ENCODE peak calls at places on chromosomes 3 and 15, in four cellular contexts. K, F, Y and Z are unnamed samples.

GRCh38 chr3:170301404-170301803 is 56.1 kb upstream of the SKIL start:
- DNase-seq in K (no peak), F (peak; percentile 54), Y (peak; percentile 48), Z (no peak)

GRCh38 chr3:198079771-198080520 is 119.9 kb downstream of the LMLN start:
- DNase-seq in K (no peak), F (no peak), Y (peak; percentile 31), Z (peak; percentile 70)

GRCh38 chr15:49235446-49236207 is 65.6 kb downstream of the GALK2 start:
- DNase-seq in K (no peak), F (peak; percentile 84), Y (peak; percentile 92), Z (no peak)

GRCh38 chr3:43363621-43364266 is 77.4 kb downstream of the SNRK start:
- DNase-seq in K (peak; percentile 81), F (peak; percentile 25), Y (peak; percentile 60), Z (no peak)

GRCh38 chr3:58236527-58237237 is 910 bp upstream of the ABHD6 start:
- DNase-seq in K (peak; percentile 38), F (no peak), Y (no peak), Z (no peak)

GRCh38 chr3:36944641-36945270 is at the start of gene TRANK1:
- DNase-seq in K (peak; percentile 74), F (no peak), Y (peak; percentile 79), Z (no peak)

GRCh38 chr3:136380530-136380929 is 130.4 kb downstream of the PCCB start:
- DNase-seq in K (no peak), F (no peak), Y (peak; percentile 28), Z (no peak)

GRCh38 chr15:94335616-94336015 is 104.3 kb downstream of the MCTP2 start:
- DNase-seq in K (no peak), F (no peak), Y (no peak), Z (no peak)

GRCh38 chr3:69081583-69082262 is 1.6 kb upstream of the UBA3 start:
- DNase-seq in K (no peak), F (no peak), Y (no peak), Z (no peak)

GRCh38 chr3:148957586-148957985 is 33.8 kb upstream of the GYG1 start:
- DNase-seq in K (no peak), F (no peak), Y (peak; percentile 27), Z (no peak)

GRCh38 chr3:117750674-117751073 is 1041.1 kb downstream of the TUSC7 start:
- DNase-seq in K (no peak), F (no peak), Y (no peak), Z (no peak)

GRCh38 chr15:50148362-50148963 is 29.4 kb upstream of the ATP8B4 start:
- DNase-seq in K (no peak), F (peak; percentile 22), Y (peak; percentile 87), Z (no peak)

GRCh38 chr15:34708422-34708821 is 46.4 kb downstream of the GJD2 start:
- DNase-seq in K (no peak), F (peak; percentile 27), Y (peak; percentile 65), Z (no peak)

GRCh38 chr3:14950274-14950673 is 2.9 kb downstream of the NR2C2 start:
- DNase-seq in K (no peak), F (no peak), Y (no peak), Z (no peak)

GRCh38 chr3:46449755-46450552 is 14.8 kb downstream of the LTF start:
- DNase-seq in K (no peak), F (no peak), Y (peak; percentile 9), Z (no peak)

GRCh38 chr3:64083588-64083974 is 60.3 kb upstream of the PSMD6 start:
- DNase-seq in K (no peak), F (no peak), Y (no peak), Z (no peak)

GRCh38 chr3:134299185-134299887 is 48.7 kb upstream of the RYK start:
- DNase-seq in K (no peak), F (no peak), Y (peak; percentile 60), Z (no peak)

GRCh38 chr15:67761343-67761742 is 64.0 kb upstream of the SKOR1 start:
- DNase-seq in K (no peak), F (no peak), Y (no peak), Z (no peak)

GRCh38 chr15:31495281-31495680 is 168.6 kb downstream of the KLF13 start:
- DNase-seq in K (no peak), F (no peak), Y (no peak), Z (no peak)

GRCh38 chr15:56832125-56832524 is 86.3 kb upstream of the TCF12 start:
- DNase-seq in K (peak; percentile 66), F (no peak), Y (peak; percentile 21), Z (no peak)

GRCh38 chr3:142150271-142150670 is 927 bp upstream of the TFDP2 start:
- DNase-seq in K (no peak), F (no peak), Y (no peak), Z (no peak)

GRCh38 chr3:143775401-143775970 is 72.8 kb downstream of the SLC9A9 start:
- DNase-seq in K (no peak), F (no peak), Y (peak; percentile 54), Z (no peak)

GRCh38 chr3:23079976-23080375 is 123.2 kb upstream of the UBE2E2 start:
- DNase-seq in K (no peak), F (no peak), Y (peak; percentile 30), Z (no peak)

GRCh38 chr15:70829366-70830166 is 24.4 kb downstream of the LARP6 start:
- DNase-seq in K (no peak), F (no peak), Y (no peak), Z (no peak)

GRCh38 chr3:105385868-105386508 is 19.3 kb downstream of the ALCAM start:
- DNase-seq in K (no peak), F (no peak), Y (no peak), Z (no peak)

GRCh38 chr3:33062814-33063346 is 34.1 kb downstream of the GLB1 start:
- DNase-seq in K (no peak), F (no peak), Y (no peak), Z (no peak)

GRCh38 chr15:89003865-89004725 is 84.2 kb upstream of the ABHD2 start:
- DNase-seq in K (peak; percentile 71), F (no peak), Y (peak; percentile 80), Z (no peak)

GRCh38 chr3:11391930-11392688 is 119.9 kb downstream of the ATG7 start:
- DNase-seq in K (no peak), F (peak; percentile 61), Y (peak; percentile 89), Z (no peak)

GRCh38 chr15:94965593-94965992 is 734.2 kb downstream of the MCTP2 start:
- DNase-seq in K (no peak), F (no peak), Y (no peak), Z (no peak)

GRCh38 chr15:52309154-52309548 is 13.5 kb upstream of the MYO5C start:
- DNase-seq in K (no peak), F (no peak), Y (no peak), Z (no peak)

GRCh38 chr3:30496496-30496966 is 109.9 kb upstream of the TGFBR2 start:
- DNase-seq in K (no peak), F (no peak), Y (peak; percentile 72), Z (no peak)

GRCh38 chr3:46466871-46467403 is 2.2 kb upstream of the LTF start:
- DNase-seq in K (no peak), F (no peak), Y (no peak), Z (peak; percentile 22)

GRCh38 chr3:152402698-152403456 is 134.1 kb downstream of the MBNL1 start:
- DNase-seq in K (no peak), F (no peak), Y (no peak), Z (no peak)

GRCh38 chr3:33440578-33441321 is 545 bp upstream of the UBP1 start:
- DNase-seq in K (peak; percentile 74), F (peak; percentile 100), Y (peak; percentile 100), Z (peak; percentile 87)

GRCh38 chr15:60526127-60526616 is 47.2 kb upstream of the ICE2 start:
- DNase-seq in K (peak; percentile 51), F (no peak), Y (no peak), Z (no peak)

GRCh38 chr15:74896316-74896715 is 6.5 kb downstream of the MPI start:
- DNase-seq in K (peak; percentile 10), F (no peak), Y (no peak), Z (no peak)

GRCh38 chr3:57919987-57920386 is 88.2 kb upstream of the FLNB start:
- DNase-seq in K (no peak), F (no peak), Y (peak; percentile 5), Z (no peak)

GRCh38 chr15:37891754-37892368 is 42.6 kb upstream of the TMCO5A start:
- DNase-seq in K (no peak), F (peak; percentile 22), Y (peak; percentile 72), Z (no peak)

GRCh38 chr15:51842852-51843737 is 13.6 kb downstream of the TMOD3 start:
- DNase-seq in K (no peak), F (no peak), Y (peak; percentile 33), Z (no peak)

GRCh38 chr3:89113887-89114840 is 6.7 kb downstream of the EPHA3 start:
- DNase-seq in K (peak; percentile 79), F (no peak), Y (peak; percentile 67), Z (peak; percentile 84)